ENCODE peak calls at places on chromosomes 2 and 18, in seven cellular contexts. H is left ventricle myocardium inferior; R is NCI-H748 treated with DMSO at 0.1 percent for 48 hours; S is activated naive CD8-positive, alpha-beta T cell treated with anti-CD3 and anti-CD28 coated beads, Interleukin-2, amount 50 U/mL, for 24 hours; Z is CD8-positive, alpha-beta T cell; I is astrocyte of the spinal cord; B is EH. L is an unnamed sample.

GRCh38 chr18:26710460-26711096 is 154.9 kb downstream of the AQP4 start:
- DNase-seq in B (no peak), H (no peak), R (no peak), S (no peak), Z (no peak), I (no peak), L (no peak)

GRCh38 chr2:215140166-215140707 is 1.8 kb upstream of the ABCA12 start:
- DNase-seq in Z (no peak), H (no peak), B (no peak), I (no peak), R (no peak), S (no peak), L (no peak)

GRCh38 chr2:205868054-205868453 is 185.8 kb downstream of the NRP2 start:
- DNase-seq in S (no peak), R (no peak), Z (no peak), I (no peak), H (no peak), B (no peak), L (no peak)

GRCh38 chr2:111986116-111986900 is 68.8 kb upstream of the TMEM87B start:
- DNase-seq in R (no peak), H (no peak), B (peak), S (no peak), Z (no peak), I (peak), L (peak)

GRCh38 chr2:239669899-239670460 is 269.2 kb upstream of the HDAC4 start:
- DNase-seq in Z (peak), H (no peak), B (no peak), I (no peak), S (no peak), R (no peak), L (no peak)

GRCh38 chr18:74419761-74420160 is 37.3 kb downstream of the DIPK1C start:
- DNase-seq in R (no peak), Z (no peak), I (no peak), B (no peak), H (no peak), S (no peak), L (no peak)

GRCh38 chr2:180190851-180191250 is 183.8 kb upstream of the CWC22 start:
- DNase-seq in S (no peak), R (no peak), H (no peak), B (no peak), Z (no peak), I (no peak), L (no peak)

GRCh38 chr18:48832961-48833700 is 117.6 kb downstream of the SMAD7 start:
- DNase-seq in S (peak), H (peak), B (peak), R (peak), I (peak), Z (peak), L (peak)

GRCh38 chr2:170928036-170928823 is 823 bp upstream of the GORASP2 start:
- DNase-seq in H (no peak), Z (no peak), R (peak), S (peak), I (peak), B (peak), L (no peak)

GRCh38 chr18:62751341-62751821 is 36.0 kb downstream of the PHLPP1 start:
- DNase-seq in B (peak), I (peak), R (no peak), Z (no peak), S (no peak), H (no peak), L (peak)

GRCh38 chr2:99608092-99608491 is 118.3 kb upstream of the REV1 start:
- DNase-seq in I (peak), S (no peak), R (no peak), Z (no peak), H (no peak), B (no peak), L (no peak)

GRCh38 chr2:241150660-241151530 is 628 bp downstream of the PPP1R7 start:
- DNase-seq in Z (no peak), R (no peak), B (peak), S (no peak), I (no peak), H (no peak), L (peak)

GRCh38 chr2:1450935-1451334 is 37.7 kb downstream of the TPO start:
- DNase-seq in B (no peak), I (no peak), H (no peak), Z (no peak), S (no peak), R (no peak), L (no peak)

GRCh38 chr2:164252568-164253287 is 368.6 kb downstream of the GRB14 start:
- DNase-seq in R (no peak), I (no peak), B (no peak), H (no peak), Z (no peak), S (no peak), L (no peak)

GRCh38 chr2:52084760-52085159 is 1052.8 kb upstream of the NRXN1 start:
- DNase-seq in H (no peak), R (no peak), I (no peak), Z (no peak), B (no peak), S (no peak), L (peak)

GRCh38 chr2:58667137-58667774 is 426.1 kb upstream of the FANCL start:
- DNase-seq in H (no peak), Z (no peak), B (no peak), S (no peak), R (no peak), I (no peak), L (no peak)

GRCh38 chr2:205323929-205324328 is 358.4 kb upstream of the NRP2 start:
- DNase-seq in I (no peak), H (no peak), S (no peak), Z (no peak), B (no peak), R (no peak), L (no peak)

GRCh38 chr2:152861349-152861942 is 143.0 kb downstream of the ARL6IP6 start:
- DNase-seq in I (peak), B (peak), S (peak), R (peak), H (no peak), Z (no peak), L (peak)

GRCh38 chr2:158667567-158667966 is 127.5 kb upstream of the DAPL1 start:
- DNase-seq in Z (no peak), S (no peak), H (no peak), I (peak), R (no peak), B (peak), L (peak)

GRCh38 chr2:113088173-113088992 is 20.6 kb downstream of the IL1F10 start:
- DNase-seq in H (no peak), I (no peak), R (no peak), B (no peak), S (no peak), Z (no peak), L (no peak)

GRCh38 chr2:28344756-28345291 is 47.8 kb upstream of the FOSL2 start:
- DNase-seq in R (no peak), B (no peak), Z (no peak), H (peak), S (no peak), I (no peak), L (no peak)

GRCh38 chr2:209474960-209475359 is 51.1 kb downstream of the MAP2 start:
- DNase-seq in Z (no peak), R (no peak), B (no peak), S (no peak), H (no peak), I (no peak), L (no peak)

GRCh38 chr2:175600024-175600831 is 401.8 kb downstream of the LNPK start:
- DNase-seq in Z (no peak), H (no peak), R (no peak), S (no peak), I (no peak), B (peak), L (peak)

L was measured in mesenchymal stem cell.